ENCODE peak calls at places on chromosomes 6 and 20, in seven cellular contexts. I, A, T, E, L, K and V are unnamed samples.

GRCh38 chr6:160102956-160103824 is 18.4 kb upstream of the SLC22A1 start:
- DNase-seq in K (no peak), E (no peak), T (no peak), L (no peak), A (no peak), I (no peak), V (no peak)

GRCh38 chr20:11492846-11493245 is 424.8 kb upstream of the BTBD3 start:
- DNase-seq in A (no peak), I (no peak), T (no peak), E (no peak), K (no peak), L (no peak), V (no peak)

GRCh38 chr6:148736779-148737412 is 9.9 kb upstream of the UST start:
- DNase-seq in A (no peak), K (no peak), E (no peak), L (no peak), T (no peak), I (no peak), V (peak)

GRCh38 chr20:62834967-62835730 is 18.3 kb downstream of the COL9A3 start:
- DNase-seq in K (no peak), L (no peak), T (no peak), E (no peak), A (no peak), I (no peak), V (no peak)

GRCh38 chr20:32811886-32812285 is 7.9 kb upstream of the MAPRE1 start:
- DNase-seq in A (no peak), L (no peak), I (no peak), E (no peak), K (no peak), T (no peak), V (no peak)

GRCh38 chr6:142805042-142805441 is 139.9 kb downstream of the HIVEP2 start:
- DNase-seq in I (no peak), T (no peak), K (no peak), L (no peak), A (no peak), E (no peak), V (no peak)

GRCh38 chr6:150229775-150230561 is 87.1 kb downstream of the PPP1R14C start:
- DNase-seq in A (no peak), E (no peak), L (peak), K (peak), T (peak), I (no peak), V (no peak)

GRCh38 chr20:46401478-46401860 is 4.9 kb downstream of the ELMO2 start:
- DNase-seq in K (no peak), I (no peak), T (no peak), A (peak), L (no peak), E (no peak), V (peak)

GRCh38 chr6:57242505-57242904 is 20.4 kb upstream of the RAB23 start:
- DNase-seq in T (peak), E (no peak), A (no peak), K (no peak), I (peak), L (no peak), V (no peak)

GRCh38 chr6:151160869-151161268 is 78.9 kb upstream of the AKAP12 start:
- DNase-seq in L (no peak), A (no peak), E (no peak), K (no peak), I (no peak), T (no peak), V (peak)

GRCh38 chr20:9021699-9022098 is 47.2 kb upstream of the PLCB4 start:
- DNase-seq in I (no peak), L (no peak), T (no peak), A (no peak), E (no peak), K (no peak), V (no peak)

GRCh38 chr6:37036146-37036545 is 30.7 kb downstream of the FGD2 start:
- DNase-seq in E (no peak), T (no peak), K (no peak), I (no peak), L (no peak), A (no peak), V (no peak)

GRCh38 chr6:72616406-72617015 is 5.4 kb upstream of the KCNQ5 start:
- DNase-seq in E (no peak), L (no peak), A (peak), K (no peak), T (no peak), I (no peak), V (peak)

GRCh38 chr6:88349511-88349910 is 183.4 kb upstream of the CNR1 start:
- DNase-seq in T (no peak), K (no peak), I (no peak), E (no peak), A (no peak), L (no peak), V (no peak)

GRCh38 chr6:125640441-125641150 is 108.8 kb upstream of the HEY2 start:
- DNase-seq in E (no peak), K (no peak), T (no peak), A (no peak), L (no peak), I (no peak), V (no peak)

GRCh38 chr6:37232430-37233017 is 25.0 kb upstream of the TBC1D22B start:
- DNase-seq in T (no peak), I (no peak), E (no peak), A (no peak), L (no peak), K (no peak), V (no peak)

GRCh38 chr20:48051810-48052491 is 266.7 kb upstream of the SULF2 start:
- DNase-seq in L (no peak), I (no peak), A (no peak), T (peak), K (no peak), E (no peak), V (no peak)

GRCh38 chr6:137297887-137298286 is 78.7 kb upstream of the IFNGR1 start:
- DNase-seq in L (no peak), I (no peak), K (no peak), E (no peak), A (no peak), T (no peak), V (no peak)

GRCh38 chr6:2665169-2666070 is 85.3 kb downstream of the MYLK4 start:
- DNase-seq in A (no peak), E (no peak), T (no peak), I (no peak), L (no peak), K (no peak), V (no peak)

GRCh38 chr20:46021361-46022359 is 7.4 kb upstream of the SLC12A5 start:
- DNase-seq in T (no peak), L (peak), K (peak), I (no peak), A (peak), E (peak), V (peak)

GRCh38 chr20:17878912-17879602 is 89.5 kb downstream of the SNX5 start:
- DNase-seq in E (no peak), L (no peak), I (no peak), K (no peak), A (peak), T (no peak), V (peak)

GRCh38 chr6:2970034-2970685 is 1.2 kb downstream of the SERPINB6 start:
- DNase-seq in L (no peak), A (no peak), E (no peak), I (no peak), T (no peak), K (no peak), V (no peak)

GRCh38 chr6:38064431-38064830 is 244.9 kb downstream of the ZFAND3 start:
- DNase-seq in E (no peak), T (no peak), L (no peak), K (no peak), I (no peak), A (no peak), V (no peak)